ENCODE peak calls at places on chromosomes 1 and 21, in six cellular contexts. Z is hepatocyte; M is right atrium auricular region; H is H9; T is PC-3; O is effector memory CD4-positive, alpha-beta T cell. R is an unnamed sample.

GRCh38 chr1:202155478-202156021 is 4.9 kb downstream of the PTPN7 start:
- DNase-seq in T (peak; percentile 28), H (no peak), M (no peak), O (peak; percentile 27), Z (peak; percentile 47), R (no peak)

GRCh38 chr1:245084551-245084950 is 70.2 kb upstream of the KIF26B start:
- DNase-seq in O (no peak), M (no peak), Z (no peak), T (no peak), H (no peak), R (no peak)

GRCh38 chr1:68346192-68346808 is 103.5 kb downstream of the RPE65 start:
- DNase-seq in H (no peak), M (no peak), Z (peak; percentile 13), O (no peak), T (peak; percentile 58), R (no peak)

GRCh38 chr1:13860023-13860422 is 160.0 kb downstream of the PRDM2 start:
- DNase-seq in M (no peak), Z (peak; percentile 28), O (no peak), H (no peak), T (peak; percentile 32), R (no peak)

GRCh38 chr1:98422821-98423220 is 238.7 kb upstream of the SNX7 start:
- DNase-seq in T (no peak), M (no peak), Z (no peak), O (no peak), H (no peak), R (no peak)

GRCh38 chr1:94019327-94019726 is 101.6 kb downstream of the ABCA4 start:
- DNase-seq in O (no peak), T (no peak), M (no peak), Z (no peak), H (no peak), R (no peak)

GRCh38 chr1:220487297-220487820 is 40.6 kb upstream of the MARK1 start:
- DNase-seq in M (no peak), Z (peak; percentile 83), T (peak; percentile 58), H (no peak), O (no peak), R (no peak)

GRCh38 chr1:238488406-238488805 is 597.7 kb upstream of the ZP4 start:
- DNase-seq in O (no peak), H (no peak), M (no peak), T (no peak), Z (no peak), R (no peak)

GRCh38 chr1:209505044-209505443 is 78.5 kb upstream of the CAMK1G start:
- DNase-seq in T (peak; percentile 79), Z (no peak), O (no peak), M (no peak), H (no peak), R (no peak)

GRCh38 chr1:60145746-60146145 is 72.2 kb upstream of the C1orf87 start:
- DNase-seq in H (no peak), O (no peak), Z (no peak), M (no peak), T (no peak), R (no peak)

GRCh38 chr1:231194843-231195516 is 33.1 kb downstream of the TRIM67 start:
- DNase-seq in Z (peak; percentile 46), H (no peak), O (no peak), T (peak; percentile 19), M (no peak), R (no peak)

GRCh38 chr1:89001510-89001909 is 9.1 kb upstream of the KYAT3 start:
- DNase-seq in O (no peak), M (no peak), T (peak; percentile 69), H (no peak), Z (no peak), R (no peak)

GRCh38 chr1:109754738-109755137 is 9.0 kb downstream of the EPS8L3 start:
- DNase-seq in O (no peak), T (no peak), M (no peak), H (no peak), Z (no peak), R (no peak)

GRCh38 chr21:32248616-32249550 is 30.0 kb downstream of the MIS18A start:
- DNase-seq in H (no peak), T (no peak), Z (no peak), M (no peak), O (no peak), R (no peak)

GRCh38 chr1:243596441-243597183 is 253.4 kb downstream of the AKT3 start:
- DNase-seq in H (no peak), O (no peak), M (no peak), T (peak; percentile 94), Z (no peak), R (no peak)

GRCh38 chr1:199010933-199011332 is 372.1 kb downstream of the PTPRC start:
- DNase-seq in O (no peak), H (no peak), Z (no peak), T (no peak), M (no peak), R (no peak)

GRCh38 chr1:79716481-79716880 is 710.0 kb upstream of the ADGRL4 start:
- DNase-seq in Z (peak; percentile 17), T (peak; percentile 69), M (no peak), H (no peak), O (no peak), R (no peak)

GRCh38 chr1:235229868-235230267 is 68.8 kb upstream of the RBM34 start:
- DNase-seq in Z (no peak), M (no peak), H (no peak), T (no peak), O (no peak), R (no peak)

GRCh38 chr1:208381481-208381880 is 137.3 kb upstream of the PLXNA2 start:
- DNase-seq in M (no peak), H (no peak), Z (no peak), T (no peak), O (no peak), R (no peak)

GRCh38 chr1:184632415-184633175 is 122.1 kb downstream of the EDEM3 start:
- DNase-seq in H (no peak), O (no peak), Z (no peak), T (peak; percentile 72), M (no peak), R (no peak)

GRCh38 chr1:43531453-43531905 is 796 bp downstream of the PTPRF start:
- DNase-seq in M (no peak), Z (peak; percentile 82), T (peak; percentile 33), H (no peak), O (no peak), R (no peak)

GRCh38 chr1:116116040-116116439 is 4.8 kb downstream of the MAB21L3 start:
- DNase-seq in H (no peak), Z (no peak), T (no peak), M (no peak), O (no peak), R (no peak)

GRCh38 chr1:161200992-161201827 is 957 bp upstream of the NDUFS2 start:
- DNase-seq in Z (no peak), T (no peak), H (no peak), O (no peak), M (peak; percentile 89), R (peak; percentile 80)

GRCh38 chr1:156608981-156609380 is 7.7 kb upstream of the GPATCH4 start:
- DNase-seq in M (no peak), Z (peak; percentile 62), H (no peak), O (no peak), T (peak; percentile 74), R (no peak)

GRCh38 chr21:41953831-41954653 is at the start of gene C2CD2:
- DNase-seq in M (peak; percentile 64), Z (peak; percentile 79), O (no peak), H (peak; percentile 80), T (peak; percentile 79), R (no peak)
- H3K27ac ChIP-seq in M (peak within 1 kb of the TSS; percentile 77), Z (no peak within 1 kb of the TSS), O (no peak within 1 kb of the TSS), H (no peak within 1 kb of the TSS), T (peak within 1 kb of the TSS; percentile 98), R (peak within 1 kb of the TSS; percentile 84)

GRCh38 chr1:165768513-165769394 is at the start of gene TMCO1:
- DNase-seq in T (peak; percentile 99), M (peak; percentile 97), O (peak; percentile 93), Z (peak; percentile 99), H (peak; percentile 97), R (peak; percentile 96)

GRCh38 chr1:165762725-165763124 is 5.9 kb downstream of the TMCO1 start:
- DNase-seq in M (no peak), T (no peak), O (no peak), H (no peak), Z (no peak), R (no peak)

GRCh38 chr1:165764277-165764676 is 4.4 kb downstream of the TMCO1 start:
- DNase-seq in Z (no peak), H (no peak), T (no peak), M (no peak), O (no peak), R (no peak)

DNA sequence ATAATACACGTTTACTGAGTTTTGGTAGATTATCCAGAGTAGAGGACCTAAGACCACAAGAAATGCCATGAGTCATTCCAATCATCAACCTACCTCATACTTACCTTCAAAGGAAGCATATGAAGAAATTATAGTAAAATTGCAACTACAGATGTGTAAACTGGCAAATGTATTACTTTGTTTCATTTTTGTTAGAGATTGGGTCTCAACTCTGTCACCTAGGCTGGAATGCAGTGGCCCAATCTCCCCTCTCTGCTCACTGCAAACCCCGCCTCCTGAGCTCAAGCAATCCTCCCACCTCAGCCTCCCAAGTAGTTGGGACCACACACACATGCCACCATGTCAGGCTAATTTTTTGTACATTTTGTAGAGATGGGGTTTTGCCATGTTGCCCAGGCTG is 5.2 kb downstream of the TMCO1 start:
- DNase-seq in Z (no peak), T (no peak), H (no peak), O (no peak), M (no peak), R (no peak)
- H3K4me1 ChIP-seq in Z (peaks cover 7% of the 10 kb centered on the region), T (peaks cover 9% of the 10 kb centered on the region), H (no peaks in the 10 kb centered on the region), O (peaks cover 4% of the 10 kb centered on the region), M (no peaks in the 10 kb centered on the region), R (peaks cover 48% of the 10 kb centered on the region)

DNA sequence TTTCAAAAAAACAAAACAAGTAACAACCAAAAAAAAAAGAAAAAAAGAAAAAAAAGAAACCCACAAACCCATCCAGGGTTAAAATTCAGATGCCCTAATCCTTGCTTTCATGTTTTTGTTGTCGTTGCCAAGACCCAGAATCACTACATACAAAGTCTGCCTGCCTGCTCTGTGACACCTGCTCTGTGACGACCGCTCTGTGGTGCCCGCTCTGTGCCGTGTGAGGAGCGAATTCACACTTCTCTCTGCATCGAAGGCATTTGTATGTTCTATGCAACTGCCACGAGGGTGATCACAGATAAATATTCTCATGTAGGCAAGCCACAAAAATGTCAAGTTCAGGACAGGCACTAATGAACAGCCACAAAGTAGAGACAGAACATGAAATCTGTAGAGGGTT is 178.6 kb downstream of the SLC45A1 start:
- DNase-seq in O (no peak), M (no peak), T (no peak), Z (no peak), H (no peak), R (no peak)
- H3K27ac ChIP-seq in O (no peak overlapping the region), M (peak overlapping the region; percentile 56), T (no peak overlapping the region), Z (no peak overlapping the region), H (no peak overlapping the region), R (no peak overlapping the region)

DNA sequence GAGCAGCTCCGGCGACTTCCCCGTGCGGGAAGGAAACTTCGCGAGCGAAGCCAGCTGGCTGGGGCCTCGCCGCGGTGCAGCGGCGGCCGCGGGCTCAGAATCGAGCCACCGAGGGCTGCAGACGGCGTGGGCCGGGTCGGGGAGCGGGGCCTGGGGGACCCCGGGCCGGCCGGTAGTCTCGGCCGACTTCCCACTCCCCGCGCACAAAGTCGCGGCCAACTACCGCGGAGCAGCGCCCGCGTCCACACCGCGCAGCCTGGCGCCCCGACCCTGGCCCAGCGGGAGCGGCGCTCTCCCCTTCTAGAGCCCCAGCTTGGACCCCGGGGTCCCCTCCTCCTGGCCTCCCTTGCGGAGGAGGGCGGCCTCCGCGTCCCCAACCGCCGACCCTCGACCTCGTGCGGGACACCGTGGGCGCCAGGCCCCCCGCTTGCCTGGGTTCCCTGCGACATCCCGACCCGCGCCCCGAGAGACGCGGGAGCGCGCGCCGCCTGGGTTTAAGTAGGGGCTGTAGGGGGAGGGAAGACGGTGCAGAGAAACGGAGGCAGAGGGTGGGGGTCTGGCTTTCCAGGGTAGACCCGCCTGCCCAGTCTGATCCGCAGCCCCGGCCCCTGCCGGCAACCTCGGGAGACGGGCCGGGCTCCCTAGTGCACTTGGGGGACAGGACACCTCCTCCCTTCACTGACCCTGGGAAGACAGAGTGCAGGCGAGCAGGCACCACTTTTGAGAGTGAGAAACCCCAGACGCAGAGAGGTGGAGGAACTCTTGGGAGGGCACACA is 4.7 kb downstream of the PRDM16 start:
- DNase-seq in M (no peak), T (no peak), Z (peak; percentile 34), O (no peak), H (no peak), R (no peak)
- H3K4me1 ChIP-seq in M (no peaks in the 10 kb centered on the region), T (peaks cover 2% of the 10 kb centered on the region), Z (peaks cover 11% of the 10 kb centered on the region), O (peaks cover 4% of the 10 kb centered on the region), H (peaks cover 4% of the 10 kb centered on the region), R (peaks cover 24% of the 10 kb centered on the region)

R was measured in tibial nerve.